ENCODE peak calls at places on chromosomes 12 and 14, in four cellular contexts. S is stomach; X is colonic mucosa; F is activated naive CD8-positive, alpha-beta T cell treated with anti-CD3 and anti-CD28 coated beads, Interleukin-2, amount 50 U/mL, for 24 hours. V is an unnamed sample.
A peak's percentile ranks its signal among the peaks of the same experiment; 100 is the strongest.

GRCh38 chr12:102300824-102301461 is 103.3 kb upstream of the PMCH start:
- DNase-seq in F (no peak), S (no peak), X (no peak), V (peak; percentile 33)

GRCh38 chr14:33777651-33778050 is 173.2 kb downstream of the EGLN3 start:
- DNase-seq in F (no peak), S (no peak), X (no peak), V (no peak)

GRCh38 chr14:104818714-104819161 is 17.8 kb downstream of the ZBTB42 start:
- DNase-seq in X (peak; percentile 16), S (peak; percentile 20), F (no peak), V (no peak)

GRCh38 chr12:75549989-75550388 is 38.6 kb upstream of the KRR1 start:
- DNase-seq in S (no peak), F (no peak), X (no peak), V (no peak)

GRCh38 chr14:30621354-30621953 is 665 bp upstream of the SCFD1 start:
- DNase-seq in X (peak; percentile 39), F (no peak), S (no peak), V (peak; percentile 23)

GRCh38 chr12:126554599-126554998 is 1489.4 kb downstream of the AACS start:
- DNase-seq in F (no peak), S (no peak), X (no peak), V (no peak)

GRCh38 chr12:99658950-99659349 is 11.4 kb downstream of the GARIN6 start:
- DNase-seq in F (no peak), X (no peak), S (no peak), V (no peak)

GRCh38 chr14:71692496-71692895 is 239.7 kb upstream of the RGS6 start:
- DNase-seq in F (no peak), X (no peak), S (no peak), V (no peak)

GRCh38 chr12:105083041-105083440 is 1.2 kb downstream of the ALDH1L2 start:
- DNase-seq in S (no peak), F (no peak), X (no peak), V (no peak)

GRCh38 chr12:93879476-93880376 is 202.6 kb downstream of the CRADD start:
- DNase-seq in X (peak; percentile 15), F (no peak), S (no peak), V (no peak)

GRCh38 chr14:99733551-99734405 is 49.7 kb downstream of the CYP46A1 start:
- DNase-seq in F (no peak), S (no peak), X (no peak), V (no peak)

GRCh38 chr14:103184046-103184445 is 60.8 kb downstream of the TNFAIP2 start:
- DNase-seq in F (no peak), X (no peak), S (no peak), V (no peak)

GRCh38 chr14:100404419-100404818 is 81.3 kb downstream of the SLC25A47 start:
- DNase-seq in S (no peak), F (no peak), X (no peak), V (no peak)

GRCh38 chr12:6959376-6960290 is 8.5 kb downstream of the PTPN6 start:
- DNase-seq in F (no peak), S (no peak), X (peak; percentile 21), V (no peak)

GRCh38 chr12:6078378-6079083 is 45.9 kb downstream of the VWF start:
- DNase-seq in S (no peak), F (no peak), X (no peak), V (no peak)

GRCh38 chr14:58805605-58806358 is 168.0 kb downstream of the DACT1 start:
- DNase-seq in X (peak; percentile 37), S (no peak), F (no peak), V (no peak)

GRCh38 chr12:117502233-117502632 is 140.8 kb upstream of the NOS1 start:
- DNase-seq in F (no peak), X (no peak), S (no peak), V (no peak)

GRCh38 chr12:32502693-32503510 is 103.5 kb downstream of the FGD4 start:
- DNase-seq in S (no peak), F (no peak), X (no peak), V (no peak)

GRCh38 chr14:101116486-101117130 is 213.1 kb upstream of the RTL1 start:
- DNase-seq in F (no peak), S (no peak), X (no peak), V (no peak)

GRCh38 chr14:22841769-22842168 is 5.4 kb downstream of the MMP14 start:
- DNase-seq in F (no peak), S (no peak), X (no peak), V (no peak)

GRCh38 chr12:121087467-121088207 is 45.0 kb upstream of the P2RX7 start:
- DNase-seq in S (no peak), F (no peak), X (no peak), V (no peak)

GRCh38 chr14:77303417-77304156 is 17.1 kb downstream of the POMT2 start:
- DNase-seq in F (peak; percentile 27), X (no peak), S (no peak), V (peak; percentile 52)

GRCh38 chr14:99968156-99968920 is 96.9 kb upstream of the EVL start:
- DNase-seq in S (no peak), X (no peak), F (no peak), V (no peak)

V was measured in activated CD8-positive, alpha-beta T cell treated with anti-CD3 and anti-CD28 coated beads for 36 hours.